ENCODE peak calls at places on chromosomes 6 and 20, in four cellular contexts. One of them, this sample, is unnamed.

GRCh38 chr6:111711476-111711875 is 105.8 kb upstream of the TRAF3IP2 start:
- DNase-seq in astrocyte: no peak
- DNase-seq in right atrium auricular region: peak
- DNase-seq in bronchial epithelial cell: no peak
- DNase-seq in this sample: no peak

GRCh38 chr6:46381579-46381978 is 109.7 kb downstream of the RCAN2 start:
- DNase-seq in bronchial epithelial cell: no peak
- DNase-seq in astrocyte: no peak
- DNase-seq in right atrium auricular region: no peak
- DNase-seq in this sample: no peak

GRCh38 chr20:37278966-37279590 is 10.4 kb upstream of the MANBAL start:
- DNase-seq in bronchial epithelial cell: no peak
- DNase-seq in right atrium auricular region: no peak
- DNase-seq in astrocyte: peak
- DNase-seq in this sample: peak

GRCh38 chr6:93685494-93685893 is 266.1 kb upstream of the EPHA7 start:
- DNase-seq in right atrium auricular region: no peak
- DNase-seq in astrocyte: no peak
- DNase-seq in bronchial epithelial cell: no peak
- DNase-seq in this sample: no peak

GRCh38 chr20:58651823-58652605 is 931 bp downstream of the STX16 start:
- DNase-seq in bronchial epithelial cell: peak
- DNase-seq in right atrium auricular region: peak
- DNase-seq in astrocyte: peak
- DNase-seq in this sample: peak

GRCh38 chr6:33018904-33019303 is 9.5 kb upstream of the HLA-DOA start:
- DNase-seq in bronchial epithelial cell: peak
- DNase-seq in astrocyte: no peak
- DNase-seq in right atrium auricular region: peak
- DNase-seq in this sample: peak

GRCh38 chr6:110017946-110018345 is 39.8 kb downstream of the GPR6 start:
- DNase-seq in bronchial epithelial cell: no peak
- DNase-seq in astrocyte: no peak
- DNase-seq in right atrium auricular region: no peak
- DNase-seq in this sample: no peak

GRCh38 chr6:91386204-91386603 is 799.3 kb upstream of the MAP3K7 start:
- DNase-seq in right atrium auricular region: no peak
- DNase-seq in bronchial epithelial cell: no peak
- DNase-seq in astrocyte: no peak
- DNase-seq in this sample: no peak

GRCh38 chr6:85394853-85395538 is 54.9 kb upstream of the NT5E start:
- DNase-seq in astrocyte: peak
- DNase-seq in bronchial epithelial cell: no peak
- DNase-seq in right atrium auricular region: no peak
- DNase-seq in this sample: peak

GRCh38 chr20:10090588-10091166 is 55.9 kb downstream of the ANKEF1 start:
- DNase-seq in astrocyte: peak
- DNase-seq in bronchial epithelial cell: peak
- DNase-seq in right atrium auricular region: no peak
- DNase-seq in this sample: peak

GRCh38 chr6:134541001-134541400 is 223.1 kb upstream of the SGK1 start:
- DNase-seq in right atrium auricular region: no peak
- DNase-seq in astrocyte: no peak
- DNase-seq in bronchial epithelial cell: no peak
- DNase-seq in this sample: no peak

GRCh38 chr6:141610741-141611140 is 522.0 kb upstream of the GJE1 start:
- DNase-seq in bronchial epithelial cell: peak
- DNase-seq in astrocyte: peak
- DNase-seq in right atrium auricular region: no peak
- DNase-seq in this sample: peak

GRCh38 chr6:30963641-30964040 is 19.9 kb upstream of the MUC21 start:
- DNase-seq in bronchial epithelial cell: peak
- DNase-seq in right atrium auricular region: no peak
- DNase-seq in astrocyte: peak
- DNase-seq in this sample: no peak

GRCh38 chr6:166351715-166352285 is 9.5 kb upstream of the SFT2D1 start:
- DNase-seq in bronchial epithelial cell: peak
- DNase-seq in astrocyte: no peak
- DNase-seq in right atrium auricular region: no peak
- DNase-seq in this sample: no peak

GRCh38 chr20:13251556-13251955 is 30.5 kb downstream of the ISM1 start:
- DNase-seq in bronchial epithelial cell: no peak
- DNase-seq in astrocyte: no peak
- DNase-seq in right atrium auricular region: no peak
- DNase-seq in this sample: no peak

GRCh38 chr6:136566007-136566487 is 15.8 kb upstream of the MAP7 start:
- DNase-seq in astrocyte: no peak
- DNase-seq in bronchial epithelial cell: no peak
- DNase-seq in right atrium auricular region: no peak
- DNase-seq in this sample: no peak

GRCh38 chr6:95248501-95248900 is 328.8 kb upstream of the MANEA start:
- DNase-seq in astrocyte: no peak
- DNase-seq in right atrium auricular region: no peak
- DNase-seq in bronchial epithelial cell: no peak
- DNase-seq in this sample: peak

GRCh38 chr6:148457843-148458159 is 115.2 kb downstream of the SASH1 start:
- DNase-seq in right atrium auricular region: no peak
- DNase-seq in astrocyte: no peak
- DNase-seq in bronchial epithelial cell: no peak
- DNase-seq in this sample: no peak

GRCh38 chr6:5937516-5937915 is 69.2 kb downstream of the NRN1 start:
- DNase-seq in astrocyte: no peak
- DNase-seq in bronchial epithelial cell: no peak
- DNase-seq in right atrium auricular region: no peak
- DNase-seq in this sample: no peak

GRCh38 chr6:12222405-12223366 is 67.5 kb upstream of the EDN1 start:
- DNase-seq in right atrium auricular region: no peak
- DNase-seq in bronchial epithelial cell: peak
- DNase-seq in astrocyte: peak
- DNase-seq in this sample: no peak

GRCh38 chr6:132253906-132254305 is 147.4 kb downstream of the MOXD1 start:
- DNase-seq in astrocyte: no peak
- DNase-seq in right atrium auricular region: no peak
- DNase-seq in bronchial epithelial cell: no peak
- DNase-seq in this sample: peak

GRCh38 chr6:63351995-63352586 is 32.3 kb upstream of the LGSN start:
- DNase-seq in astrocyte: peak
- DNase-seq in right atrium auricular region: no peak
- DNase-seq in bronchial epithelial cell: peak
- DNase-seq in this sample: peak

GRCh38 chr6:113859349-113860164 is 2.4 kb downstream of the MARCKS start:
- DNase-seq in right atrium auricular region: no peak
- DNase-seq in astrocyte: peak
- DNase-seq in bronchial epithelial cell: no peak
- DNase-seq in this sample: peak

GRCh38 chr6:110815260-110816109 is at the start of gene CDK19:
- DNase-seq in astrocyte: peak
- DNase-seq in right atrium auricular region: peak
- DNase-seq in bronchial epithelial cell: peak
- DNase-seq in this sample: peak

GRCh38 chr6:169976301-169977081 is 225.1 kb downstream of the ERMARD start:
- DNase-seq in bronchial epithelial cell: peak
- DNase-seq in astrocyte: no peak
- DNase-seq in right atrium auricular region: no peak
- DNase-seq in this sample: no peak

GRCh38 chr20:8427419-8428065 is 295.5 kb downstream of the PLCB1 start:
- DNase-seq in astrocyte: no peak
- DNase-seq in right atrium auricular region: no peak
- DNase-seq in bronchial epithelial cell: no peak
- DNase-seq in this sample: peak

GRCh38 chr6:20200761-20201160 is 11.5 kb downstream of the MBOAT1 start:
- DNase-seq in bronchial epithelial cell: no peak
- DNase-seq in astrocyte: no peak
- DNase-seq in right atrium auricular region: no peak
- DNase-seq in this sample: no peak

GRCh38 chr6:100664274-100665040 is 199.7 kb upstream of the SIM1 start:
- DNase-seq in bronchial epithelial cell: peak
- DNase-seq in right atrium auricular region: no peak
- DNase-seq in astrocyte: peak
- DNase-seq in this sample: peak

GRCh38 chr20:34098570-34098969 is 13.5 kb downstream of the EIF2S2 start:
- DNase-seq in right atrium auricular region: no peak
- DNase-seq in bronchial epithelial cell: no peak
- DNase-seq in astrocyte: no peak
- DNase-seq in this sample: no peak

GRCh38 chr20:51061646-51062045 is 38.7 kb upstream of the KCNG1 start:
- DNase-seq in bronchial epithelial cell: no peak
- DNase-seq in right atrium auricular region: no peak
- DNase-seq in astrocyte: no peak
- DNase-seq in this sample: no peak

GRCh38 chr6:13953061-13953705 is 28.4 kb downstream of the RNF182 start:
- DNase-seq in astrocyte: peak
- DNase-seq in bronchial epithelial cell: peak
- DNase-seq in right atrium auricular region: no peak
- DNase-seq in this sample: no peak

GRCh38 chr6:282177-282866 is 10.0 kb upstream of the DUSP22 start:
- DNase-seq in astrocyte: no peak
- DNase-seq in right atrium auricular region: no peak
- DNase-seq in bronchial epithelial cell: no peak
- DNase-seq in this sample: no peak

GRCh38 chr20:10453241-10453640 is 18.1 kb downstream of the SLX4IP start:
- DNase-seq in bronchial epithelial cell: no peak
- DNase-seq in astrocyte: no peak
- DNase-seq in right atrium auricular region: no peak
- DNase-seq in this sample: no peak

GRCh38 chr6:155213611-155214372 is 50.0 kb upstream of the CLDN20 start:
- DNase-seq in bronchial epithelial cell: no peak
- DNase-seq in right atrium auricular region: peak
- DNase-seq in astrocyte: no peak
- DNase-seq in this sample: no peak

DNA sequence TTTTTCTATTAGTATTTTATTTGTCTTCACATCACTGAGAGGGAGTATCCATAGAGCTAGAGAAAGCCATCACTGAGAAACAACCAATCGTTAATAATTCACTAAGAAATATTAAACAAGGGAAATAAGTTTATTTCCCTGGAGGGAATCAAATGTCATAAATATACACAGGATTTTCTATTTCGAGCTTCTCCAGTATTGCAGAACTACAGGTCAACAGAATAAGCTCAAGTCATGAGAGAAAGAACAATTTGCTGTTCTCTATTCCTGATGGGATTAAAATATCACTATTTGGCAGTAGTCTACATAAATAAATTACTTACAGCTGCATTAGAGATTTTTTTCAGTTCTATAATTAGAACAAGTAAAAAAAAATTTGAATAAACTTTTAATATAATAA is 2.2 kb upstream of the FAM162B start:
- DNase-seq in astrocyte: no peak
- DNase-seq in bronchial epithelial cell: no peak
- DNase-seq in right atrium auricular region: no peak
- DNase-seq in this sample: no peak
- TF ChIP-seq CTCF in astrocyte: no peak
- TF ChIP-seq CTCF in bronchial epithelial cell: no peak
- TF ChIP-seq CTCF in right atrium auricular region: no peak
- TF ChIP-seq CTCF in this sample: no peak

DNA sequence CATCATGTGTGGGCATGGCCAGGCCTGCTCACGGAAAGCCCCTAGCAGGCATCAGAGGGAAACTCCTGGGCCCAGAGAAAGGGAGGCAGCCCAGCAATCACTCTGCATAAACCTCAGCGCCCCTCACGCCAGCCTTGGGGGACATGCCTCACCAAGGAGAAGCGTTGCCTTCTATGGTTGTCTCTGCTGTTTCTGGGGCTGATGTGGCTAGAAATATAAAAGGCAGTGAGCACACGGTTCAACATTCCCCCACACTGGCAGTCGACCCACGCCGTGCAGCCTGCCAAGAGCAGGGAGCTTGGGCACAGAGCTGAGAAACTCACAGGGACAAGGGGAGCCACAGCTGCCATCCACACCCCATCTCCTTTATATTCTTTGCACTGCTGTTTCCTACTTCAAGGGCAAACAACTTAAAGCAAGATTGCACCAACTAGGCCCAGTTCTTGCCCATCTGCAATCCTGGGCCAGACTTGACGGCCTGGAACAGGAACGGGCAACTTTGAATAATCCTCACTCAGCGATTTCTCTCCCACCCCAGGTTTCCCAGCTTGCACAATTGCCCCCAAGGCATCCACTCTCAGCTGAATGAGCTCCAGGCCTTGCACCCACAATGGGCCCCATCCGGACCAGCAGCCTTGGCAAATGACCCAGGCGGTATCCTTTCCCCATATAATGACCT is 35.5 kb upstream of the FOXC1 start:
- DNase-seq in bronchial epithelial cell: peak
- DNase-seq in right atrium auricular region: no peak
- DNase-seq in astrocyte: no peak
- DNase-seq in this sample: no peak
- H3K4me3 ChIP-seq in bronchial epithelial cell: no peak
- H3K4me3 ChIP-seq in right atrium auricular region: no peak
- H3K4me3 ChIP-seq in astrocyte: no peak
- H3K4me3 ChIP-seq in this sample: no peak

DNA sequence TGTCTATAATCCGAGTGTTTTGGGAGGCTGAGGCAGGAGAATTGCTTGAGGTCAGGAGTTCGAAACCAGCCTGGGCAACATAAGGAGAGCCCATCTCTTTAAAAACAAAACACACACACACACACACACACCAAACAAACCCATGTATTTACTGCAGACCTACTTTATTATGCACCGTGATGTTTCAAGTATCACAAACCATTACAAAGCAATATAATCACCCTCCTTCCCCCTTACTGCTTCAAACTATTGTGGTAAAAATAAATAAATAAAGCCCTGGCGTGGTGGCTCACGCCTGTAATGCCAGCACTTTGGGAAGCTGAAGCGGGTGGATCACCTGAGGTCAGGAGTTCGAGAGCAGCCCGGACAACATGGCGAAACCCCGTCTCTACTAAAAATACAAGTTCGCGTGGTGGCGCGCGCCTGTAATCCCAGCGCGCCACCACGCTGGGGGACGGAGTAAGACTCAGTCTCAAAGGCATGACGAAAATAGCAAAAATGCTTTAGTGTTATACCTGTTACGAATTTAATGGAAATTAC is 1.5 kb downstream of the TBCC start:
- DNase-seq in right atrium auricular region: no peak
- DNase-seq in astrocyte: no peak
- DNase-seq in bronchial epithelial cell: no peak
- DNase-seq in this sample: no peak
- TF ChIP-seq CTCF in right atrium auricular region: peak
- TF ChIP-seq CTCF in astrocyte: no peak
- TF ChIP-seq CTCF in bronchial epithelial cell: no peak
- TF ChIP-seq CTCF in this sample: no peak

GRCh38 chr20:49985617-49986016 is 2.8 kb downstream of the SNAI1 start:
- DNase-seq in bronchial epithelial cell: no peak
- DNase-seq in astrocyte: no peak
- DNase-seq in right atrium auricular region: no peak
- DNase-seq in this sample: no peak
- H3K4me3 ChIP-seq in bronchial epithelial cell: no peak
- H3K4me3 ChIP-seq in astrocyte: peak
- H3K4me3 ChIP-seq in right atrium auricular region: no peak
- H3K4me3 ChIP-seq in this sample: peak

GRCh38 chr20:63819224-63819917 is 11.7 kb downstream of the ZBTB46 start:
- DNase-seq in bronchial epithelial cell: no peak
- DNase-seq in right atrium auricular region: no peak
- DNase-seq in astrocyte: no peak
- DNase-seq in this sample: peak
- TF ChIP-seq CTCF in bronchial epithelial cell: peak
- TF ChIP-seq CTCF in right atrium auricular region: peak
- TF ChIP-seq CTCF in astrocyte: peak
- TF ChIP-seq CTCF in this sample: peak